ENCODE peak calls at places on chromosomes 3 and 15, in eight cellular contexts. P is Ammon's horn; C is AG20443; T is activated gamma-delta T cell treated with Interleukin-2 at 50 U/mL for 16 hours; E is iris pigment epithelial cell; Y is CD8-positive, alpha-beta T cell; V is HCT116; O is GM12892. W is an unnamed sample.

GRCh38 chr3:126419886-126420786 is 25.4 kb downstream of the CFAP100 start:
- DNase-seq in P (no peak), C (no peak), T (no peak), E (peak), Y (peak), V (no peak), O (no peak), W (no peak)

GRCh38 chr15:74754593-74755215 is 6.1 kb downstream of the CYP1A2 start:
- DNase-seq in P (no peak), C (no peak), T (no peak), E (no peak), Y (no peak), V (no peak), O (no peak), W (no peak)

GRCh38 chr3:5270656-5271055 is 83.1 kb downstream of the EDEM1 start:
- DNase-seq in P (no peak), C (no peak), T (no peak), E (no peak), Y (no peak), V (no peak), O (no peak), W (no peak)

GRCh38 chr3:159418571-159419526 is 569.8 kb upstream of the IL12A start:
- DNase-seq in P (no peak), C (peak), T (no peak), E (peak), Y (no peak), V (peak), O (no peak), W (no peak)

GRCh38 chr3:45951946-45952345 is 8.7 kb downstream of the CXCR6 start:
- DNase-seq in P (no peak), C (no peak), T (no peak), E (no peak), Y (no peak), V (no peak), O (no peak), W (no peak)

GRCh38 chr15:46089438-46090044 is 454.7 kb downstream of the SQOR start:
- DNase-seq in P (no peak), C (no peak), T (no peak), E (no peak), Y (no peak), V (no peak), O (no peak), W (no peak)

GRCh38 chr3:172869356-172869755 is 118.8 kb downstream of the ECT2 start:
- DNase-seq in P (no peak), C (no peak), T (no peak), E (peak), Y (no peak), V (no peak), O (no peak), W (no peak)

GRCh38 chr3:87267953-87268645 is 8.3 kb downstream of the POU1F1 start:
- DNase-seq in P (no peak), C (no peak), T (no peak), E (no peak), Y (no peak), V (no peak), O (no peak), W (no peak)

GRCh38 chr3:129277829-129278271 is 820 bp upstream of the HMCES start:
- DNase-seq in P (no peak), C (peak), T (no peak), E (no peak), Y (no peak), V (no peak), O (no peak), W (no peak)

GRCh38 chr3:102225407-102226132 is 209.2 kb upstream of the ZPLD1 start:
- DNase-seq in P (peak), C (peak), T (no peak), E (peak), Y (no peak), V (peak), O (no peak), W (peak)